ENCODE peak calls at places on chromosomes 6 and 20, in ten cellular contexts. I, H, P, D, L, M, N, E, Y and B are unnamed samples.
A peak's percentile ranks its signal among the peaks of the same experiment; 100 is the strongest.

GRCh38 chr6:124961784-124962611 is at the start of gene RNF217:
- DNase-seq in I (no peak), H (peak; percentile 36), P (peak; percentile 71), D (peak; percentile 66), L (no peak), M (peak; percentile 53), N (peak; percentile 63), E (peak; percentile 24), Y (no peak), B (no peak)

GRCh38 chr6:170290306-170291128 is at the start of gene DLL1:
- DNase-seq in I (no peak), H (peak; percentile 49), P (peak; percentile 38), D (no peak), L (peak; percentile 28), M (peak; percentile 89), N (peak; percentile 51), E (peak; percentile 98), Y (no peak), B (no peak)

GRCh38 chr20:50510706-50511401 is 671 bp downstream of the PTPN1 start:
- DNase-seq in I (no peak), H (peak; percentile 28), P (peak; percentile 55), D (no peak), L (peak; percentile 8), M (no peak), N (no peak), E (no peak), Y (no peak), B (no peak)

GRCh38 chr6:132797975-132798819 is at the start of gene SLC18B1:
- DNase-seq in I (peak; percentile 52), H (peak; percentile 49), P (peak; percentile 71), D (peak; percentile 64), L (peak; percentile 45), M (peak; percentile 54), N (peak; percentile 51), E (peak; percentile 62), Y (peak; percentile 27), B (no peak)

GRCh38 chr6:144106206-144106605 is 10.8 kb upstream of the SF3B5 start:
- DNase-seq in I (no peak), H (no peak), P (no peak), D (no peak), L (no peak), M (no peak), N (no peak), E (no peak), Y (no peak), B (no peak)

GRCh38 chr20:37348643-37349516 is 2.9 kb downstream of the SRC start:
- DNase-seq in I (no peak), H (no peak), P (no peak), D (no peak), L (no peak), M (no peak), N (no peak), E (no peak), Y (no peak), B (no peak)

GRCh38 chr6:7048859-7049258 is 58.9 kb upstream of the RREB1 start:
- DNase-seq in I (no peak), H (no peak), P (no peak), D (no peak), L (no peak), M (no peak), N (no peak), E (no peak), Y (no peak), B (no peak)

GRCh38 chr6:17159240-17159639 is 57.4 kb downstream of the STMND1 start:
- DNase-seq in I (no peak), H (no peak), P (no peak), D (no peak), L (no peak), M (no peak), N (no peak), E (no peak), Y (no peak), B (no peak)

GRCh38 chr6:24755284-24755683 is 19.5 kb upstream of the GMNN start:
- DNase-seq in I (no peak), H (no peak), P (no peak), D (no peak), L (no peak), M (no peak), N (no peak), E (no peak), Y (no peak), B (no peak)

GRCh38 chr6:42933195-42933594 is 3.9 kb downstream of the CNPY3 start:
- DNase-seq in I (no peak), H (no peak), P (no peak), D (no peak), L (no peak), M (no peak), N (no peak), E (no peak), Y (no peak), B (no peak)

GRCh38 chr20:49186535-49187329 is 1.4 kb downstream of the STAU1 start:
- DNase-seq in I (peak; percentile 38), H (peak; percentile 69), P (peak; percentile 71), D (peak; percentile 69), L (peak; percentile 61), M (peak; percentile 31), N (peak; percentile 56), E (no peak), Y (peak; percentile 52), B (peak; percentile 8)

GRCh38 chr20:50561379-50562078 is 51.3 kb downstream of the PTPN1 start:
- DNase-seq in I (peak; percentile 31), H (peak; percentile 85), P (peak; percentile 99), D (peak; percentile 50), L (no peak), M (no peak), N (peak; percentile 96), E (no peak), Y (no peak), B (peak; percentile 70)

GRCh38 chr6:44059359-44060342 is 67.6 kb downstream of the MRPL14 start:
- DNase-seq in I (no peak), H (no peak), P (no peak), D (no peak), L (no peak), M (no peak), N (no peak), E (no peak), Y (no peak), B (no peak)

GRCh38 chr20:57200882-57201723 is 65.3 kb downstream of the BMP7 start:
- DNase-seq in I (no peak), H (no peak), P (peak; percentile 35), D (no peak), L (no peak), M (no peak), N (no peak), E (no peak), Y (no peak), B (no peak)

GRCh38 chr20:60086936-60087562 is 128.8 kb downstream of the CDH26 start:
- DNase-seq in I (no peak), H (no peak), P (peak; percentile 51), D (no peak), L (no peak), M (no peak), N (peak; percentile 18), E (no peak), Y (no peak), B (no peak)

GRCh38 chr20:37534401-37535157 is 6.9 kb upstream of the BLCAP start:
- DNase-seq in I (no peak), H (peak; percentile 42), P (peak; percentile 85), D (peak; percentile 66), L (no peak), M (peak; percentile 39), N (peak; percentile 79), E (peak; percentile 57), Y (no peak), B (no peak)

GRCh38 chr6:168313371-168314028 is 6.1 kb downstream of the DACT2 start:
- DNase-seq in I (no peak), H (no peak), P (no peak), D (no peak), L (no peak), M (no peak), N (no peak), E (no peak), Y (no peak), B (no peak)

GRCh38 chr6:166515072-166515810 is 71.2 kb downstream of the RAMACL start:
- DNase-seq in I (peak; percentile 33), H (peak; percentile 75), P (peak; percentile 72), D (no peak), L (no peak), M (no peak), N (peak; percentile 79), E (no peak), Y (no peak), B (peak; percentile 48)

GRCh38 chr20:35643045-35643444 is 21.7 kb downstream of the CPNE1 start:
- DNase-seq in I (no peak), H (no peak), P (no peak), D (no peak), L (no peak), M (no peak), N (no peak), E (no peak), Y (no peak), B (no peak)

GRCh38 chr6:49523901-49524300 is 24.2 kb downstream of the GLYATL3 start:
- DNase-seq in I (no peak), H (no peak), P (no peak), D (no peak), L (no peak), M (no peak), N (no peak), E (no peak), Y (no peak), B (no peak)

GRCh38 chr6:157376706-157377230 is 4.2 kb upstream of the ZDHHC14 start:
- DNase-seq in I (no peak), H (no peak), P (no peak), D (no peak), L (no peak), M (no peak), N (no peak), E (peak; percentile 90), Y (no peak), B (no peak)

GRCh38 chr6:112667427-112667826 is 320.3 kb downstream of the RFPL4B start:
- DNase-seq in I (no peak), H (no peak), P (no peak), D (no peak), L (no peak), M (no peak), N (no peak), E (no peak), Y (no peak), B (no peak)

GRCh38 chr20:47927944-47928343 is 142.7 kb upstream of the SULF2 start:
- DNase-seq in I (no peak), H (no peak), P (peak; percentile 87), D (no peak), L (no peak), M (no peak), N (peak; percentile 97), E (no peak), Y (no peak), B (peak; percentile 95)

GRCh38 chr20:58987790-58988564 is 6.9 kb downstream of the NELFCD start:
- DNase-seq in I (no peak), H (no peak), P (no peak), D (no peak), L (no peak), M (no peak), N (no peak), E (no peak), Y (no peak), B (no peak)

GRCh38 chr6:39912446-39912845 is 21.8 kb downstream of the MOCS1 start:
- DNase-seq in I (no peak), H (no peak), P (no peak), D (no peak), L (no peak), M (no peak), N (no peak), E (no peak), Y (no peak), B (no peak)

GRCh38 chr6:119353696-119354095 is 4.1 kb upstream of the MAN1A1 start:
- DNase-seq in I (no peak), H (no peak), P (no peak), D (no peak), L (no peak), M (no peak), N (no peak), E (no peak), Y (no peak), B (no peak)

GRCh38 chr20:3846740-3847418 is at the start of gene MAVS:
- DNase-seq in I (peak; percentile 83), H (peak; percentile 94), P (peak; percentile 88), D (peak; percentile 85), L (peak; percentile 83), M (peak; percentile 90), N (peak; percentile 34), E (peak; percentile 83), Y (peak; percentile 60), B (no peak)

GRCh38 chr6:5087389-5087788 is 2.2 kb downstream of the PPP1R3G start:
- DNase-seq in I (no peak), H (no peak), P (no peak), D (no peak), L (no peak), M (peak; percentile 56), N (no peak), E (no peak), Y (no peak), B (no peak)